ENCODE peak calls at places on chromosomes 4 and X, in five cellular contexts. F is stomach; X is CD8-positive, alpha-beta T cell; V is left lung; M is HCT116. C is an unnamed sample.

GRCh38 chrX:50497067-50497466 is 26.4 kb upstream of the DGKK start:
- DNase-seq in F (no peak), X (no peak), V (no peak), M (no peak), C (no peak)

GRCh38 chrX:76428243-76429130 is 977 bp downstream of the MAGEE1 start:
- DNase-seq in F (peak), X (peak), V (peak), M (no peak), C (no peak)

GRCh38 chr4:2241003-2241402 is 918 bp downstream of the HAUS3 start:
- DNase-seq in F (no peak), X (no peak), V (no peak), M (no peak), C (no peak)

GRCh38 chr4:21790437-21791029 is 158.0 kb downstream of the KCNIP4 start:
- DNase-seq in F (no peak), X (no peak), V (no peak), M (peak), C (peak)

GRCh38 chrX:149540133-149540620 is 635 bp upstream of the EOLA1 start:
- DNase-seq in F (peak), X (peak), V (peak), M (peak), C (peak)

GRCh38 chrX:38939067-38939466 is 137.8 kb downstream of the MID1IP1 start:
- DNase-seq in F (no peak), X (no peak), V (no peak), M (no peak), C (peak)

GRCh38 chr4:168633071-168633470 is 136.2 kb downstream of the PALLD start:
- DNase-seq in F (no peak), X (no peak), V (no peak), M (no peak), C (no peak)

GRCh38 chr4:37737456-37737855 is 51.3 kb upstream of the RELL1 start:
- DNase-seq in F (no peak), X (no peak), V (no peak), M (no peak), C (peak)

GRCh38 chr4:154707877-154708276 is 35.9 kb upstream of the LRAT start:
- DNase-seq in F (no peak), X (no peak), V (no peak), M (peak), C (no peak)

GRCh38 chr4:6377626-6378492 is 94.6 kb downstream of the PPP2R2C start:
- DNase-seq in F (no peak), X (no peak), V (peak), M (no peak), C (no peak)

GRCh38 chr4:133147365-133147821 is 1.7 kb upstream of the PCDH10 start:
- DNase-seq in F (no peak), X (no peak), V (no peak), M (no peak), C (peak)

GRCh38 chrX:132664273-132664672 is 175.4 kb upstream of the MBNL3 start:
- DNase-seq in F (no peak), X (no peak), V (no peak), M (no peak), C (no peak)

GRCh38 chr4:145069361-145069760 is 28.6 kb downstream of the ANAPC10 start:
- DNase-seq in F (no peak), X (no peak), V (no peak), M (peak), C (peak)

GRCh38 chr4:64756016-64756415 is 346.8 kb upstream of the TECRL start:
- DNase-seq in F (no peak), X (no peak), V (no peak), M (no peak), C (peak)

GRCh38 chr4:181684310-181684709 is 558.9 kb upstream of the TENM3 start:
- DNase-seq in F (no peak), X (no peak), V (no peak), M (no peak), C (peak)

GRCh38 chrX:21946925-21947641 is 6.6 kb downstream of the SMS start:
- DNase-seq in F (no peak), X (no peak), V (no peak), M (no peak), C (peak)

GRCh38 chr4:10240691-10241090 is 124.1 kb upstream of the WDR1 start:
- DNase-seq in F (no peak), X (no peak), V (no peak), M (no peak), C (no peak)

GRCh38 chr4:105786748-105787147 is 78.2 kb downstream of the GSTCD start:
- DNase-seq in F (no peak), X (no peak), V (no peak), M (no peak), C (no peak)

GRCh38 chr4:168651374-168651773 is 154.5 kb downstream of the PALLD start:
- DNase-seq in F (no peak), X (no peak), V (no peak), M (no peak), C (no peak)

GRCh38 chr4:153476829-153477574 is 10.8 kb downstream of the TMEM131L start:
- DNase-seq in F (no peak), X (no peak), V (no peak), M (no peak), C (no peak)

GRCh38 chr4:24642941-24643628 is 58.7 kb upstream of the DHX15 start:
- DNase-seq in F (no peak), X (no peak), V (no peak), M (no peak), C (peak)

GRCh38 chrX:138745215-138745614 is 33.7 kb upstream of the FGF13 start:
- DNase-seq in F (no peak), X (peak), V (no peak), M (no peak), C (peak)

GRCh38 chr4:119946359-119946758 is 120.3 kb downstream of the MAD2L1 start:
- DNase-seq in F (no peak), X (no peak), V (no peak), M (no peak), C (no peak)

GRCh38 chrX:40581333-40581910 is 652 bp downstream of the ATP6AP2 start:
- DNase-seq in F (no peak), X (peak), V (no peak), M (no peak), C (peak)

GRCh38 chrX:147884958-147885357 is 26.8 kb upstream of the FMR1 start:
- DNase-seq in F (no peak), X (no peak), V (no peak), M (no peak), C (peak)

GRCh38 chrX:2346158-2346557 is 154.6 kb downstream of the DHRSX start:
- DNase-seq in F (no peak), X (no peak), V (no peak), M (no peak), C (no peak)

GRCh38 chr4:10006604-10007435 is 14.5 kb downstream of the SLC2A9 start:
- DNase-seq in F (peak), X (no peak), V (no peak), M (peak), C (peak)

GRCh38 chrX:46211079-46211478 is 334.1 kb downstream of the ZNF674 start:
- DNase-seq in F (no peak), X (no peak), V (no peak), M (no peak), C (no peak)

GRCh38 chr4:118221193-118221800 is 131.5 kb downstream of the PRSS12 start:
- DNase-seq in F (no peak), X (no peak), V (no peak), M (no peak), C (no peak)

GRCh38 chr4:113382704-113383103 is 333.3 kb downstream of the ANK2 start:
- DNase-seq in F (no peak), X (no peak), V (no peak), M (no peak), C (no peak)

GRCh38 chrX:134572816-134573682 is 85.2 kb downstream of the PLAC1 start:
- DNase-seq in F (no peak), X (no peak), V (no peak), M (peak), C (peak)

GRCh38 chrX:84078991-84079390 is 109.0 kb downstream of the RPS6KA6 start:
- DNase-seq in F (no peak), X (no peak), V (no peak), M (no peak), C (no peak)
- H3K4me3 ChIP-seq in F (no peak), X (no peak), V (no peak), M (no peak), C (no peak)

DNA sequence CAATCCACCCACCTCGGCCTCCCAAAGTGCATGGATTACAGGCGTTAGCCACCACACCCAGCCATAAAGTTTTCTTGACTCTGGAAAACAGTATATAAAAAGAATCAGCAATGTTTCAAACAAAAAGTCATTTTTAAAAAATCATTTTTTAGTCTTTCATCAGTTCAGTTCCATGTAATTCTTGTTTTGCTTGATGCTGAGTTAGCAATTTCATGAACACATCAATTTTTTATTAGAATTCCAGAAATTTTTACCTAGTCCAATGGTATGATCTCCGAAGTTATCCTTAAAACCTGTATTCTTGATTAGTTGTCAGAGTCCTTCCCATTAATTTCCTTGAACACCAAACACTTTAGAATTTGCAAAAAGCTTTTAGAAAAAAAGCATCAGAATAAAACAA is 56.8 kb downstream of the RCHY1 start:
- DNase-seq in F (no peak), X (no peak), V (no peak), M (no peak), C (no peak)
- TF ChIP-seq CTCF in F (no peak), X (no peak), V (no peak), M (no peak), C (no peak)

GRCh38 chr4:52036875-52037274 is 1.2 kb downstream of the SGCB start:
- DNase-seq in F (no peak), X (no peak), V (no peak), M (no peak), C (no peak)
- H3K4me3 ChIP-seq in F (peak), X (no peak), V (peak), M (no peak), C (peak)

GRCh38 chr4:28831867-28832266 is 1888.3 kb upstream of the PCDH7 start:
- DNase-seq in F (no peak), X (no peak), V (no peak), M (no peak), C (no peak)
- TF ChIP-seq CTCF in F (no peak), X (no peak), V (no peak), M (no peak), C (no peak)

DNA sequence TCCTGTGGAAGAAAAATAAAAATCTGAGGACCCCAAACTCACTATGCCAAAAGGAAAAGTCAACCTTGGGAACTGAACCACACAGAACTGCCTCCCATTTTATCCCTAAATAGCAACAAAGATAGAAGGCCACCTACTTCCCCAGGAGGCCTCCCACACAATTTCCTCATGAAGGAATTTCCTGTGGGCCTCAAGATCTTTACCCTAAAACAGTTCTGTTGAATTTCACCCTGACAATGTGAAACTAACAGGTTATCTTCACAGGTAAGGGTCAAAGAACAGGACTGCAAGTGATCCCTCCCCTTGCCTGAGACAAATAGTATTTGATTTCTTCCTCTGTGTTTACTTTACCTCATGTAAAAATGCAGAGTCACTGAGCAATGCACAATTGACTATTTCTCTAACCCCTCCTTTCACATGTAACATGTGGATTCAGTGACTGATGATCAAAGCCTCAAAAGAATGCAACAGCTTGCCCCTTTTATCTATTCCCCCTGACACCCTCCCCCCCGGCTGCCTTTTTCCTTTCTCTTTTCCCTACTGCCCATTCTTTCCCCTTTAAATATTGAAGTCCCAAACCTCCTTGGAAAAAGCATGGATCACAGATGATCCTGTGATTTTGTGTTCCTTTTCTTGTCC is 33.3 kb downstream of the MEPE start:
- DNase-seq in F (no peak), X (no peak), V (no peak), M (no peak), C (peak)
- H3K4me3 ChIP-seq in F (no peak), X (no peak), V (no peak), M (no peak), C (no peak)

DNA sequence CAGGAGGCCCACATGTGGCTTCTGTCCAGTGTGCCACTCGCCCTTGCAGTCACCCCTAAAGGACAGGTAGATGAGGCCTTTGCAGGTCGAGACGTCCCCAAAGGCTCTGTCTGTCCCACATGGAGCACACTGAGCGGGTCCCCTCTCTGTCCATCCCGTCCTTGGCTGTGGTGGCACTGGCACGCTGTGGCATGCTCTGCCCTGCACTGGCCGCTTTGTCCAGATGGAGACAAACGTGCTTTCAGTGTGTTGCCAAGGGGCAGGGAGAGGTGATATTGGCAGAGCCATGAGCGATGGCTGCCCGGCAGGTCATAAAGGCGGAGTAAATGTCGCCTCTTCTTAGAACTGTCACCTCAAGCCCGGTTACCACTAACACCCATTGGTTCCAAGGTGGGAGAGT is 86.9 kb upstream of the CLDN34 start:
- DNase-seq in F (no peak), X (no peak), V (no peak), M (no peak), C (no peak)
- TF ChIP-seq CTCF in F (no peak), X (no peak), V (no peak), M (no peak), C (no peak)

DNA sequence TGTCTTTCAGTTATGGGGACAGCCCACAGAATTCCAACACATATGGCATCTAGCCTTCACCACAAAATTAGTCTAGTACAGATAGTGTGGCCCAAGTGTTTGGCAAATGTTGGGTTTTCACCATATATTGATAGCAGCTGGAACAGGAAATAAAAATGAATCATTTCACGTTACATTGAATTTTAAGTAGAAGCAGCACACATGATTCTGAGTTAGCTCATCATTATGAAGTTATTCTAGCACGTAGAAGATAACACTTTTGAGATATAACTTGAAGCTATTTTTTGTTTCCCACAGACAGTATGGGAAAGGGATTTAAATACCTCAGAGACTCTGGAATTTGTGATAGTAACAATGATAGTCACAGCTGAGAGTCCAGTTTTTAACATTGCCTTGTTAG is 118.7 kb downstream of the FAT4 start:
- DNase-seq in F (no peak), X (no peak), V (no peak), M (no peak), C (peak)
- H3K4me3 ChIP-seq in F (no peak), X (no peak), V (no peak), M (no peak), C (no peak)

GRCh38 chr4:83054928-83055327 is 19.9 kb downstream of the COPS4 start:
- DNase-seq in F (no peak), X (no peak), V (no peak), M (peak), C (peak)
- TF ChIP-seq CTCF in F (no peak), X (peak), V (no peak), M (peak), C (peak)